ENCODE peak calls at places on chromosomes 6 and 20, in ten cellular contexts. One of them, this sample, is unnamed.
A peak's percentile ranks its signal among the peaks of the same experiment; 100 is the strongest.

GRCh38 chr6:109261815-109262214 is 120.5 kb downstream of the CD164 start:
- DNase-seq in mesenteric fat pad: no peak
- DNase-seq in hepatic stellate cell: no peak
- DNase-seq in mesothelial cell of epicardium: no peak
- DNase-seq in fibroblast of mammary gland: no peak
- DNase-seq in fibroblast of gingiva: no peak
- DNase-seq in NCI-H345: no peak
- DNase-seq in stromal cell of bone marrow: no peak
- DNase-seq in SHP77: no peak
- DNase-seq in fibroblast of the aortic adventitia: no peak
- DNase-seq in this sample: no peak

GRCh38 chr6:144103026-144103563 is 7.7 kb upstream of the SF3B5 start:
- DNase-seq in mesenteric fat pad: no peak
- DNase-seq in hepatic stellate cell: no peak
- DNase-seq in mesothelial cell of epicardium: no peak
- DNase-seq in fibroblast of mammary gland: no peak
- DNase-seq in fibroblast of gingiva: no peak
- DNase-seq in NCI-H345: no peak
- DNase-seq in stromal cell of bone marrow: no peak
- DNase-seq in SHP77: no peak
- DNase-seq in fibroblast of the aortic adventitia: no peak
- DNase-seq in this sample: no peak

GRCh38 chr6:24777227-24777626 is 2.5 kb downstream of the GMNN start:
- DNase-seq in mesenteric fat pad: no peak
- DNase-seq in hepatic stellate cell: no peak
- DNase-seq in mesothelial cell of epicardium: no peak
- DNase-seq in fibroblast of mammary gland: peak; percentile 23
- DNase-seq in fibroblast of gingiva: no peak
- DNase-seq in NCI-H345: no peak
- DNase-seq in stromal cell of bone marrow: no peak
- DNase-seq in SHP77: no peak
- DNase-seq in fibroblast of the aortic adventitia: no peak
- DNase-seq in this sample: no peak

GRCh38 chr6:154995241-154996162 is at the start of gene TIAM2:
- DNase-seq in mesenteric fat pad: no peak
- DNase-seq in hepatic stellate cell: peak; percentile 54
- DNase-seq in mesothelial cell of epicardium: peak; percentile 31
- DNase-seq in fibroblast of mammary gland: peak; percentile 22
- DNase-seq in fibroblast of gingiva: peak; percentile 35
- DNase-seq in NCI-H345: peak; percentile 39
- DNase-seq in stromal cell of bone marrow: no peak
- DNase-seq in SHP77: no peak
- DNase-seq in fibroblast of the aortic adventitia: no peak
- DNase-seq in this sample: peak; percentile 56

GRCh38 chr6:143232849-143233248 is 172.2 kb downstream of the AIG1 start:
- DNase-seq in mesenteric fat pad: no peak
- DNase-seq in hepatic stellate cell: peak; percentile 17
- DNase-seq in mesothelial cell of epicardium: no peak
- DNase-seq in fibroblast of mammary gland: peak; percentile 54
- DNase-seq in fibroblast of gingiva: peak; percentile 23
- DNase-seq in NCI-H345: peak; percentile 4
- DNase-seq in stromal cell of bone marrow: no peak
- DNase-seq in SHP77: peak; percentile 30
- DNase-seq in fibroblast of the aortic adventitia: peak; percentile 31
- DNase-seq in this sample: peak; percentile 40

GRCh38 chr20:49445176-49445575 is 37.3 kb downstream of the KCNB1 start:
- DNase-seq in mesenteric fat pad: no peak
- DNase-seq in hepatic stellate cell: no peak
- DNase-seq in mesothelial cell of epicardium: no peak
- DNase-seq in fibroblast of mammary gland: no peak
- DNase-seq in fibroblast of gingiva: no peak
- DNase-seq in NCI-H345: no peak
- DNase-seq in stromal cell of bone marrow: no peak
- DNase-seq in SHP77: no peak
- DNase-seq in fibroblast of the aortic adventitia: peak; percentile 28
- DNase-seq in this sample: peak; percentile 14

GRCh38 chr6:14224359-14225103 is 107.0 kb downstream of the CD83 start:
- DNase-seq in mesenteric fat pad: no peak
- DNase-seq in hepatic stellate cell: no peak
- DNase-seq in mesothelial cell of epicardium: no peak
- DNase-seq in fibroblast of mammary gland: no peak
- DNase-seq in fibroblast of gingiva: no peak
- DNase-seq in NCI-H345: no peak
- DNase-seq in stromal cell of bone marrow: no peak
- DNase-seq in SHP77: no peak
- DNase-seq in fibroblast of the aortic adventitia: no peak
- DNase-seq in this sample: no peak

GRCh38 chr6:109295109-109295765 is 87.0 kb downstream of the CD164 start:
- DNase-seq in mesenteric fat pad: no peak
- DNase-seq in hepatic stellate cell: no peak
- DNase-seq in mesothelial cell of epicardium: no peak
- DNase-seq in fibroblast of mammary gland: no peak
- DNase-seq in fibroblast of gingiva: no peak
- DNase-seq in NCI-H345: peak; percentile 60
- DNase-seq in stromal cell of bone marrow: no peak
- DNase-seq in SHP77: no peak
- DNase-seq in fibroblast of the aortic adventitia: no peak
- DNase-seq in this sample: no peak

GRCh38 chr6:148927581-148927980 is 180.8 kb downstream of the UST start:
- DNase-seq in mesenteric fat pad: no peak
- DNase-seq in hepatic stellate cell: no peak
- DNase-seq in mesothelial cell of epicardium: no peak
- DNase-seq in fibroblast of mammary gland: no peak
- DNase-seq in fibroblast of gingiva: no peak
- DNase-seq in NCI-H345: no peak
- DNase-seq in stromal cell of bone marrow: no peak
- DNase-seq in SHP77: no peak
- DNase-seq in fibroblast of the aortic adventitia: no peak
- DNase-seq in this sample: no peak

GRCh38 chr6:20173833-20174796 is 38.2 kb downstream of the MBOAT1 start:
- DNase-seq in mesenteric fat pad: no peak
- DNase-seq in hepatic stellate cell: no peak
- DNase-seq in mesothelial cell of epicardium: no peak
- DNase-seq in fibroblast of mammary gland: no peak
- DNase-seq in fibroblast of gingiva: no peak
- DNase-seq in NCI-H345: no peak
- DNase-seq in stromal cell of bone marrow: no peak
- DNase-seq in SHP77: no peak
- DNase-seq in fibroblast of the aortic adventitia: no peak
- DNase-seq in this sample: no peak

GRCh38 chr20:54134445-54135220 is 39.2 kb downstream of the CYP24A1 start:
- DNase-seq in mesenteric fat pad: no peak
- DNase-seq in hepatic stellate cell: no peak
- DNase-seq in mesothelial cell of epicardium: no peak
- DNase-seq in fibroblast of mammary gland: peak; percentile 68
- DNase-seq in fibroblast of gingiva: no peak
- DNase-seq in NCI-H345: no peak
- DNase-seq in stromal cell of bone marrow: no peak
- DNase-seq in SHP77: no peak
- DNase-seq in fibroblast of the aortic adventitia: peak; percentile 47
- DNase-seq in this sample: no peak

GRCh38 chr6:80531676-80532619 is 425.5 kb downstream of the BCKDHB start:
- DNase-seq in mesenteric fat pad: no peak
- DNase-seq in hepatic stellate cell: no peak
- DNase-seq in mesothelial cell of epicardium: no peak
- DNase-seq in fibroblast of mammary gland: no peak
- DNase-seq in fibroblast of gingiva: peak; percentile 40
- DNase-seq in NCI-H345: no peak
- DNase-seq in stromal cell of bone marrow: no peak
- DNase-seq in SHP77: no peak
- DNase-seq in fibroblast of the aortic adventitia: peak; percentile 44
- DNase-seq in this sample: no peak

GRCh38 chr20:48284837-48285236 is 499.6 kb upstream of the SULF2 start:
- DNase-seq in mesenteric fat pad: no peak
- DNase-seq in hepatic stellate cell: peak; percentile 19
- DNase-seq in mesothelial cell of epicardium: no peak
- DNase-seq in fibroblast of mammary gland: no peak
- DNase-seq in fibroblast of gingiva: no peak
- DNase-seq in NCI-H345: no peak
- DNase-seq in stromal cell of bone marrow: no peak
- DNase-seq in SHP77: no peak
- DNase-seq in fibroblast of the aortic adventitia: no peak
- DNase-seq in this sample: no peak

GRCh38 chr6:150830409-150831165 is 34.9 kb upstream of the MTHFD1L start:
- DNase-seq in mesenteric fat pad: no peak
- DNase-seq in hepatic stellate cell: peak; percentile 38
- DNase-seq in mesothelial cell of epicardium: no peak
- DNase-seq in fibroblast of mammary gland: peak; percentile 29
- DNase-seq in fibroblast of gingiva: no peak
- DNase-seq in NCI-H345: no peak
- DNase-seq in stromal cell of bone marrow: peak; percentile 9
- DNase-seq in SHP77: no peak
- DNase-seq in fibroblast of the aortic adventitia: no peak
- DNase-seq in this sample: no peak

GRCh38 chr6:143419526-143419925 is 31.0 kb downstream of the ADAT2 start:
- DNase-seq in mesenteric fat pad: no peak
- DNase-seq in hepatic stellate cell: no peak
- DNase-seq in mesothelial cell of epicardium: no peak
- DNase-seq in fibroblast of mammary gland: no peak
- DNase-seq in fibroblast of gingiva: no peak
- DNase-seq in NCI-H345: no peak
- DNase-seq in stromal cell of bone marrow: no peak
- DNase-seq in SHP77: no peak
- DNase-seq in fibroblast of the aortic adventitia: no peak
- DNase-seq in this sample: no peak

GRCh38 chr6:33123732-33124524 is 48.1 kb downstream of the HLA-DPB1 start:
- DNase-seq in mesenteric fat pad: no peak
- DNase-seq in hepatic stellate cell: no peak
- DNase-seq in mesothelial cell of epicardium: no peak
- DNase-seq in fibroblast of mammary gland: peak; percentile 60
- DNase-seq in fibroblast of gingiva: peak; percentile 9
- DNase-seq in NCI-H345: no peak
- DNase-seq in stromal cell of bone marrow: peak; percentile 34
- DNase-seq in SHP77: peak; percentile 79
- DNase-seq in fibroblast of the aortic adventitia: peak; percentile 47
- DNase-seq in this sample: peak; percentile 23

GRCh38 chr20:6034134-6034969 is 19.5 kb downstream of the LRRN4 start:
- DNase-seq in mesenteric fat pad: no peak
- DNase-seq in hepatic stellate cell: no peak
- DNase-seq in mesothelial cell of epicardium: no peak
- DNase-seq in fibroblast of mammary gland: no peak
- DNase-seq in fibroblast of gingiva: no peak
- DNase-seq in NCI-H345: no peak
- DNase-seq in stromal cell of bone marrow: peak; percentile 14
- DNase-seq in SHP77: peak; percentile 44
- DNase-seq in fibroblast of the aortic adventitia: peak; percentile 55
- DNase-seq in this sample: peak; percentile 75

GRCh38 chr6:148758492-148758891 is 11.7 kb downstream of the UST start:
- DNase-seq in mesenteric fat pad: no peak
- DNase-seq in hepatic stellate cell: no peak
- DNase-seq in mesothelial cell of epicardium: no peak
- DNase-seq in fibroblast of mammary gland: peak; percentile 45
- DNase-seq in fibroblast of gingiva: no peak
- DNase-seq in NCI-H345: no peak
- DNase-seq in stromal cell of bone marrow: no peak
- DNase-seq in SHP77: no peak
- DNase-seq in fibroblast of the aortic adventitia: no peak
- DNase-seq in this sample: no peak

GRCh38 chr20:4607287-4607713 is 114.4 kb upstream of the PRND start:
- DNase-seq in mesenteric fat pad: no peak
- DNase-seq in hepatic stellate cell: peak; percentile 55
- DNase-seq in mesothelial cell of epicardium: no peak
- DNase-seq in fibroblast of mammary gland: peak; percentile 75
- DNase-seq in fibroblast of gingiva: peak; percentile 54
- DNase-seq in NCI-H345: peak; percentile 79
- DNase-seq in stromal cell of bone marrow: peak; percentile 43
- DNase-seq in SHP77: peak; percentile 76
- DNase-seq in fibroblast of the aortic adventitia: peak; percentile 81
- DNase-seq in this sample: peak; percentile 65

GRCh38 chr6:161168281-161168891 is 105.5 kb downstream of the AGPAT4 start:
- DNase-seq in mesenteric fat pad: peak; percentile 64
- DNase-seq in hepatic stellate cell: peak; percentile 77
- DNase-seq in mesothelial cell of epicardium: no peak
- DNase-seq in fibroblast of mammary gland: peak; percentile 100
- DNase-seq in fibroblast of gingiva: peak; percentile 84
- DNase-seq in NCI-H345: peak; percentile 93
- DNase-seq in stromal cell of bone marrow: peak; percentile 92
- DNase-seq in SHP77: peak; percentile 78
- DNase-seq in fibroblast of the aortic adventitia: peak; percentile 95
- DNase-seq in this sample: peak; percentile 98

GRCh38 chr20:46784450-46785127 is 75.1 kb downstream of the SLC2A10 start:
- DNase-seq in mesenteric fat pad: no peak
- DNase-seq in hepatic stellate cell: peak; percentile 51
- DNase-seq in mesothelial cell of epicardium: no peak
- DNase-seq in fibroblast of mammary gland: peak; percentile 36
- DNase-seq in fibroblast of gingiva: peak; percentile 7
- DNase-seq in NCI-H345: no peak
- DNase-seq in stromal cell of bone marrow: peak; percentile 17
- DNase-seq in SHP77: no peak
- DNase-seq in fibroblast of the aortic adventitia: peak; percentile 49
- DNase-seq in this sample: no peak

GRCh38 chr6:3403244-3404154 is 53.4 kb downstream of the SLC22A23 start:
- DNase-seq in mesenteric fat pad: no peak
- DNase-seq in hepatic stellate cell: no peak
- DNase-seq in mesothelial cell of epicardium: no peak
- DNase-seq in fibroblast of mammary gland: no peak
- DNase-seq in fibroblast of gingiva: no peak
- DNase-seq in NCI-H345: no peak
- DNase-seq in stromal cell of bone marrow: no peak
- DNase-seq in SHP77: no peak
- DNase-seq in fibroblast of the aortic adventitia: no peak
- DNase-seq in this sample: peak; percentile 56

GRCh38 chr20:38145094-38146075 is 19.7 kb downstream of the TGM2 start:
- DNase-seq in mesenteric fat pad: no peak
- DNase-seq in hepatic stellate cell: peak; percentile 65
- DNase-seq in mesothelial cell of epicardium: no peak
- DNase-seq in fibroblast of mammary gland: peak; percentile 69
- DNase-seq in fibroblast of gingiva: peak; percentile 46
- DNase-seq in NCI-H345: no peak
- DNase-seq in stromal cell of bone marrow: no peak
- DNase-seq in SHP77: no peak
- DNase-seq in fibroblast of the aortic adventitia: peak; percentile 39
- DNase-seq in this sample: no peak